ENCODE peak calls at places on chromosome 21, in four cellular contexts. G is esophagus squamous epithelium, P is Peyer's patch, T is HCT116. F is an unnamed sample.

GRCh38 chr21:26715878-26716506 is 129.2 kb downstream of the ADAMTS1 start:
- DNase-seq in G (no peak), P (no peak), T (no peak), F (peak; percentile 3)

GRCh38 chr21:29072873-29073221 is 601 bp downstream of the CCT8 start:
- DNase-seq in G (no peak), P (no peak), T (no peak), F (no peak)

GRCh38 chr21:29174607-29175013 is 44.2 kb downstream of the MAP3K7CL start:
- DNase-seq in G (no peak), P (no peak), T (no peak), F (no peak)

GRCh38 chr21:42437786-42438185 is 34.1 kb downstream of the UBASH3A start:
- DNase-seq in G (no peak), P (no peak), T (no peak), F (no peak)

GRCh38 chr21:39666681-39667315 is 54.1 kb downstream of the B3GALT5 start:
- DNase-seq in G (no peak), P (no peak), T (no peak), F (no peak)

GRCh38 chr21:26966978-26967913 is at the start of gene ADAMTS5:
- DNase-seq in G (no peak), P (peak; percentile 49), T (no peak), F (no peak)

GRCh38 chr21:25790122-25790951 is 55.6 kb downstream of the GABPA start:
- DNase-seq in G (no peak), P (no peak), T (peak; percentile 34), F (no peak)

GRCh38 chr21:27580276-27580675 is 613.4 kb upstream of the ADAMTS5 start:
- DNase-seq in G (no peak), P (no peak), T (no peak), F (no peak)

GRCh38 chr21:29403922-29404538 is 105.3 kb downstream of the BACH1 start:
- DNase-seq in G (no peak), P (no peak), T (no peak), F (no peak)

GRCh38 chr21:27422435-27422834 is 455.5 kb upstream of the ADAMTS5 start:
- DNase-seq in G (no peak), P (no peak), T (no peak), F (no peak)

GRCh38 chr21:38600106-38600505 is 101.8 kb upstream of the ERG start:
- DNase-seq in G (no peak), P (no peak), T (no peak), F (no peak)

GRCh38 chr21:34865922-34866271 is 183.2 kb downstream of the RUNX1 start:
- DNase-seq in G (no peak), P (no peak), T (no peak), F (peak; percentile 46)

GRCh38 chr21:43869486-43870325 is 4.7 kb downstream of the AGPAT3 start:
- DNase-seq in G (no peak), P (no peak), T (no peak), F (no peak)

GRCh38 chr21:17466166-17466565 is 46.7 kb upstream of the CXADR start:
- DNase-seq in G (no peak), P (no peak), T (no peak), F (no peak)

GRCh38 chr21:28337319-28337718 is 655.4 kb downstream of the LTN1 start:
- DNase-seq in G (no peak), P (no peak), T (no peak), F (no peak)

GRCh38 chr21:17783816-17784598 is 35.1 kb downstream of the C21orf91 start:
- DNase-seq in G (no peak), P (no peak), T (no peak), F (no peak)

GRCh38 chr21:26776320-26777021 is 68.7 kb downstream of the ADAMTS1 start:
- DNase-seq in G (no peak), P (no peak), T (no peak), F (no peak)

GRCh38 chr21:43619856-43620255 is 39.4 kb downstream of the HSF2BP start:
- DNase-seq in G (no peak), P (no peak), T (no peak), F (no peak)

GRCh38 chr21:16069713-16070112 is 339.9 kb downstream of the USP25 start:
- DNase-seq in G (no peak), P (no peak), T (no peak), F (no peak)

GRCh38 chr21:41425954-41426655 is at the start of gene MX1:
- DNase-seq in G (no peak), P (peak; percentile 94), T (no peak), F (peak; percentile 80)
- TF ChIP-seq POLR2A in G (peak; percentile 17), P (peak; percentile 89), T (no peak), F (peak; percentile 92)

DNA sequence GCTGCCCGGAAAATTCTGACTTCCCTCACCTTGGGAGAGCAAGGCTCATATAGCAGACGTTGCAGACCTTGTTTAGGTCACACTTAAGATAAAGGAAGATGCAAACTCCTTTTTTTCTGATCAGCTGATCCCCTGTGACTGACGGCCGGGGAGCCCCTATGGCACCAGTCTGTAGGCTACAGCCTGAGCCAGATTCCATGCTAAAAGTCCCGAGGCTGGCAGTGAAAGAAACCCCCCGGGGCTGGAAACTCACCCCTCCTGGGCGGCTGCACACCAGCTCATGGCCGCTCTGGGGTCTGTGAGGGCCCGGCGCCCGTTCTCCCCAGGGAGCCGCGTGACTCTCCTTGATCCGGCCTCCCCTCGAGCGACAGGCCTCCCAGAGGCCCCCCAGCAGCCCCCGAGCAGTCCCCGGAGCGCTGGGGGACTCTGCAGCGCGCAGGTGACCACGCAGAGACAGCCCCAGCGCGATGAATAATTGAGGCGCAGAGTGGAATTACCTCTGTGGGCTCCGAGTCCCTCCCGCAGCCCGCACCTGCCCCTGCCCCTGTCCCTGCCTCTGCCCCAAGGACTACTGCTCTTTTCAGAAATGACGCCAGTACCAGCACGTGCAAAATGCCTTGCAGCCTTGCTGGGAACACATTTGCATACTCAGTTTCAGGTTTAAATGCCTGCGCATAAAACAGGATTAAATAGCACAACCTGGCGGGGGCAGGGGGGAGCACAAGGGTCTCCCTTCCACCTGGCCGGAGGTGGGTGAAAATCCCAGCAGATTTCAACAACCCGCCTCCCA is 62.6 kb upstream of the CLDN14 start:
- DNase-seq in G (no peak), P (no peak), T (no peak), F (peak; percentile 64)
- TF ChIP-seq POLR2A in G (no peak), P (no peak), T (no peak), F (peak; percentile 86)

DNA sequence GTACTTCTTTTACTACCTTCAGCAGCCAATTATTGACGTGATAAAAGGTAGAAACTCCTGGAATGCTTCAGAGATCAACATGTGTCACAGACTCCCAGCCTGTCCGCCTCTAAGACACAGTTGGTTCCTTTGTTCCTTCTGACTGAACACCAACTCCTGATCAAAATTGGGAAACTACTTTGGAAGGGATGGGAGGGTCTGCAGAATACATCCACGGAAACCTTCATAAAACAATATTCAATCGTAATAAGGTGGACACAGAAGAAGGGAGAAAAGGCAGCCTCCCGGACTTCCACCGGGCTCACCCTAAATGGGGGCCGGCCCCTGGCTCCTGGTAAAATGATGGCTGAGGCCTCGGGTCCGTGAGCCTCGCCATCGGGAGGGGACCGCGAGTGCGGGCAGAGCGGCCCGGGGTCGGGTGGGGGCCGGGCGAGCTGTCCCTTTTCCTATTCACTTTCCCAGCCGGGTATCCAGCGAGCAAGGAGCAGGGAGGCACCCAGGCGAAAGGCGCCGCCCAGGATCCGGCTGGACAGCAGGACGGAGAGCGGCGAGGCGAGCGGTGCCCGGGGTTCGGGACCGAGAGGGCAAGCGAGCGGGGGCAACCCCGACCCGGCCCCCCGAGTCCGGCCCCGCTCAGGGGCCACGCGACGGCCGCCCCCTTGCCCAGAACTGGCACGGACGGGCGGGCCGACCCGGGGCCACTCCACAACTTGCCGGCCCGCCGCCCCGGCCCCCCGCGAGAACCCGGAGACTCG is 802 bp downstream of the NRIP1 start:
- DNase-seq in G (no peak), P (peak; percentile 73), T (no peak), F (no peak)
- TF ChIP-seq POLR2A in G (no peak), P (no peak), T (no peak), F (no peak)

DNA sequence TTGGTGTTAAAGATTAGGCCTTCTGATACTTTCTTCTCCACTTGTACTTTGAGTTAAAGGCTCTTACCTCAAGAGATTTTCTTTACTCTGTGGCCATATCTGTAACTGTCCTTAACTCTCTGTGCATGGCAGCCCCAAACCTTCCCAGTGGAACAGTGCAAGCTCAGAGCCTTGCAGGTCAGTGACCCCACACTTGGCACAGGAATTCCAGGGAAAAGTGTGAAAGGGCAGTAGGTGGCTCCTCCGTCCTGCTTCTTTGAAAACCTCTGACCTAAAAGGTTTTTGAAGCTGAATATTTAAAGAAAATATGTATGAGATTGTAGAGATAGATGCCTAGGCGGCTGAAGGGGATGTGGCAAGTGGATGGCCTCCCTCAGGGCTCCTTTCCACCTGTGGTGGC is 26.3 kb downstream of the ITSN1 start:
- DNase-seq in G (no peak), P (no peak), T (no peak), F (no peak)
- TF ChIP-seq POLR2A in G (no peak), P (no peak), T (no peak), F (no peak)

GRCh38 chr21:44874497-44875331 is 1.2 kb upstream of the PTTG1IP start:
- DNase-seq in G (no peak), P (peak; percentile 76), T (no peak), F (no peak)
- TF ChIP-seq POLR2A in G (no peak), P (peak; percentile 45), T (no peak), F (no peak)

DNA sequence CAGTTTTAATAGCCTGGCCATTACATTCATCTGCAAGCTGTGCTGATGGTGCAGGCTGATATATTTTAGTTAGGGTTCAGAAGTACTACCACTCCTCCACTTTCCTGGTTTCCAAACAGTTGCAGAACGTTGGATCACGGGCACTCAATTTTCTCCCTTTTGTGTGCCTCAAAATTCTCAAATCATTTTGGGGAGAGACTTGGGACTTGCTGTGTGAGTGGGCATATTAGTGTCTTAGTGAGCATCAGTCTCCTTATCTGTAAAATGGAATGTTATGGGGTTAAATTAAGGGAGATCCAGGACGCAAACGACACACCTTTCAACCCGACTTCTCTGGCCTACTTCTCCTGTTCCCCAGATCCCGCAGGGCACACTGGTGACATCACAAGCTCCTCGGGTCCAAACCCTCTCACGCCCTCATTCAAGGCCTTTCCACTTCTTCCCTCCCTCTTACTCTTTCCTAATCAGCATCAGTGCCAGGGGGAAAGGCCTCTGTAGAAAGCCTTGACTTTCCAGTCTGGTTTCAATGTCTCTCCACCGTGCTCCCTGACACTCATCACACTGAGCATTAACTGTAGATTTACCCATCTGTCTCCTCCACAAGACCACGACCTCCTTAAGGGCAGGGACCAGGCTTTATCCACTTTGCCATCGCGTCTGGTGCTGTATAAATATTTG is 1.2 kb downstream of the PIGP start:
- DNase-seq in G (no peak), P (peak; percentile 65), T (no peak), F (no peak)
- TF ChIP-seq POLR2A in G (no peak), P (no peak), T (no peak), F (no peak)

GRCh38 chr21:20259035-20259867 is 739.0 kb upstream of the NCAM2 start:
- DNase-seq in G (no peak), P (no peak), T (no peak), F (no peak)
- TF ChIP-seq POLR2A in G (no peak), P (no peak), T (no peak), F (no peak)